ENCODE peak calls at places on chromosomes 11 and 22, in six cellular contexts. X is WTC11, G is A549, V is K562, E is endothelial cell of umbilical vein, Z is HepG2. Q is an unnamed sample.

GRCh38 chr11:130611791-130612251 is 163.4 kb downstream of the ADAMTS15 start:
- DNase-seq in X (no peak), G (peak), V (no peak), E (no peak), Z (no peak), Q (no peak)

GRCh38 chr22:28761449-28761755 is 11.1 kb upstream of the CCDC117 start:
- DNase-seq in X (no peak), G (no peak), V (no peak), E (no peak), Z (no peak), Q (no peak)

GRCh38 chr11:8335186-8335585 is 71.5 kb upstream of the LMO1 start:
- DNase-seq in X (no peak), G (no peak), V (no peak), E (no peak), Z (no peak), Q (no peak)

GRCh38 chr22:26846645-26847044 is 189.3 kb downstream of the MIAT start:
- DNase-seq in X (no peak), G (no peak), V (no peak), E (no peak), Z (no peak), Q (no peak)

GRCh38 chr22:23164091-23164490 is 16.2 kb upstream of the BCR start:
- DNase-seq in X (no peak), G (no peak), V (no peak), E (no peak), Z (no peak), Q (no peak)

GRCh38 chr11:130601141-130601540 is 152.7 kb downstream of the ADAMTS15 start:
- DNase-seq in X (peak), G (no peak), V (no peak), E (no peak), Z (no peak), Q (no peak)

GRCh38 chr11:71200761-71201160 is 51.6 kb downstream of the SHANK2 start:
- DNase-seq in X (no peak), G (no peak), V (no peak), E (no peak), Z (no peak), Q (no peak)

GRCh38 chr11:62508336-62509058 is 38.1 kb downstream of the AHNAK start:
- DNase-seq in X (peak), G (peak), V (peak), E (peak), Z (peak), Q (peak)

GRCh38 chr22:26800858-26801257 is 143.5 kb downstream of the MIAT start:
- DNase-seq in X (peak), G (peak), V (peak), E (no peak), Z (no peak), Q (peak)

GRCh38 chr22:40727607-40728325 is 48.5 kb downstream of the MCHR1 start:
- DNase-seq in X (no peak), G (no peak), V (no peak), E (no peak), Z (no peak), Q (no peak)

GRCh38 chr11:90722552-90723190 is 499.8 kb upstream of the CHORDC1 start:
- DNase-seq in X (no peak), G (peak), V (no peak), E (no peak), Z (peak), Q (no peak)

GRCh38 chr11:9037963-9038362 is 34.2 kb upstream of the NRIP3 start:
- DNase-seq in X (no peak), G (no peak), V (no peak), E (no peak), Z (no peak), Q (no peak)

GRCh38 chr11:8108430-8108829 is 27.4 kb downstream of the TUB start:
- DNase-seq in X (no peak), G (no peak), V (no peak), E (no peak), Z (no peak), Q (no peak)

GRCh38 chr11:44104472-44105294 is 9.2 kb downstream of the EXT2 start:
- DNase-seq in X (peak), G (peak), V (no peak), E (no peak), Z (no peak), Q (no peak)

GRCh38 chr11:114478768-114479167 is 39.5 kb downstream of the REXO2 start:
- DNase-seq in X (no peak), G (no peak), V (no peak), E (no peak), Z (peak), Q (no peak)

GRCh38 chr11:1819115-1819514 is 15.7 kb upstream of the SYT8 start:
- DNase-seq in X (no peak), G (no peak), V (no peak), E (no peak), Z (no peak), Q (no peak)

GRCh38 chr11:110000045-110000502 is 93.1 kb upstream of the ZC3H12C start:
- DNase-seq in X (no peak), G (peak), V (peak), E (peak), Z (no peak), Q (no peak)

GRCh38 chr11:9158898-9159391 is 67.5 kb upstream of the SCUBE2 start:
- DNase-seq in X (no peak), G (no peak), V (no peak), E (peak), Z (no peak), Q (no peak)

GRCh38 chr22:40642316-40642715 is 5.8 kb upstream of the MRTFA start:
- DNase-seq in X (no peak), G (no peak), V (no peak), E (no peak), Z (no peak), Q (no peak)

GRCh38 chr22:32836286-32836859 is 34.9 kb downstream of the TIMP3 start:
- DNase-seq in X (no peak), G (peak), V (peak), E (no peak), Z (peak), Q (no peak)

GRCh38 chr22:44218071-44218470 is 37.3 kb downstream of the PARVG start:
- DNase-seq in X (no peak), G (no peak), V (no peak), E (no peak), Z (no peak), Q (no peak)

GRCh38 chr11:24890426-24890825 is 393.6 kb downstream of the LUZP2 start:
- DNase-seq in X (no peak), G (no peak), V (no peak), E (no peak), Z (no peak), Q (no peak)

GRCh38 chr11:48007677-48008076 is 27.3 kb downstream of the PTPRJ start:
- DNase-seq in X (no peak), G (peak), V (no peak), E (no peak), Z (no peak), Q (no peak)
- TF ChIP-seq JUN in X (no peak), G (no peak), V (no peak), E (no peak), Z (no peak), Q (no peak)

GRCh38 chr11:35177370-35177769 is 38.4 kb downstream of the CD44 start:
- DNase-seq in X (no peak), G (no peak), V (no peak), E (no peak), Z (no peak), Q (no peak)
- TF ChIP-seq JUN in X (no peak), G (no peak), V (no peak), E (no peak), Z (no peak), Q (no peak)

GRCh38 chr11:47185305-47186075 is 744 bp downstream of the PACSIN3 start:
- DNase-seq in X (peak), G (peak), V (no peak), E (peak), Z (peak), Q (peak)
- TF ChIP-seq JUN in X (no peak), G (no peak), V (no peak), E (no peak), Z (no peak), Q (no peak)

GRCh38 chr11:84719935-84720577 is 907.1 kb downstream of the DLG2 start:
- DNase-seq in X (peak), G (no peak), V (no peak), E (no peak), Z (no peak), Q (peak)

GRCh38 chr11:84722583-84723108 is 904.5 kb downstream of the DLG2 start:
- DNase-seq in X (peak), G (peak), V (no peak), E (no peak), Z (no peak), Q (no peak)

GRCh38 chr11:84720706-84721402 is 906.3 kb downstream of the DLG2 start:
- DNase-seq in X (peak), G (no peak), V (no peak), E (no peak), Z (no peak), Q (no peak)

DNA sequence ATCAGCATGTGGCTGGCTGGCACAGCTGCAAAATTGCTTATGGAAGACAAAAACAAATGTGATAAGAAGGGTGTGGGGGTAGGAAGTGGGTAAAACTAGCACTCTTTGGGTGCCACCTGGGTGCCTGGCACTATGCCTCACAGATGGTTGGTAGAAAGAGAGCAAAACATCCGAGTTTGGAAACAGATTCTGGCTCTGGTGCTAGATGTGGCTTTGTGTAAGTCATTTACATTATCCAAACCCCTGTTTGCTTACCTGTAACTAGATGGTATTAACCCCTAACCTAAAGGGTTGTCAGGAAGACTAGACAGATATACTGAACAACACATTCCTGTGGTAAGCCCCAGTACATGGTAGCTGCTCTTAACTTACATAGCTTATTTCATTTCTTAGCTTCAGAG is 905.6 kb downstream of the DLG2 start:
- DNase-seq in X (no peak), G (no peak), V (no peak), E (no peak), Z (no peak), Q (no peak)
- TF ChIP-seq JUN in X (no peak), G (no peak), V (no peak), E (no peak), Z (no peak), Q (no peak)

GRCh38 chr11:34512810-34513673 is 552 bp downstream of the ELF5 start:
- DNase-seq in X (peak), G (peak), V (peak), E (peak), Z (peak), Q (peak)
- TF ChIP-seq JUN in X (no peak), G (no peak), V (no peak), E (no peak), Z (no peak), Q (no peak)

DNA sequence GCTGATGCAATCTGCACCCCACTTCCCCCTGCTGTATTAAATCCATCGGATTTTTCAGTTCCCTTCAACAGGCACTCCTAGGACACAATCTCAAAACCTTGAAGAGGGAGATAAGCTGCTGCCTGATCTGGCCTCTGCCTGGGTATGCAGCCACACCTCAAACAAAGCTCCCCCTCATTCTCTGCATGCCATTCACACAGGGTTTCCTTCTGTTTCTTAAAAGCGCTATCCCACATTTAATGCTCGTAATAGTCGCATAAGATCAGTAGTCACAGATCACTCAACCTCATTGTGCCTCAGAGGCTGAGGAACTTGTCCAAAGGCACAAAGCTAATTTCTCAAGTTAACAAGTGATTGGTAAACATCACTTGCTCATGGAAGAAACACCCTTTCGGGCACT is 34.0 kb downstream of the UQCR10 start:
- DNase-seq in X (no peak), G (no peak), V (no peak), E (no peak), Z (no peak), Q (no peak)
- TF ChIP-seq JUN in X (no peak), G (no peak), V (no peak), E (no peak), Z (no peak), Q (no peak)

GRCh38 chr11:124793466-124794278 is 6.5 kb downstream of the MSANTD2 start:
- DNase-seq in X (peak), G (peak), V (peak), E (peak), Z (peak), Q (no peak)
- TF ChIP-seq JUN in X (no peak), G (no peak), V (no peak), E (no peak), Z (no peak), Q (no peak)